ENCODE peak calls at places on chromosome 1, in six cellular contexts. K is K562, U is HepG2, B is SK-N-SH, H is GM12878, E is H1. X is an unnamed sample.

GRCh38 chr1:201376464-201377374 is 761 bp downstream of the TNNT2 start:
- DNase-seq in B (peak; percentile 58), H (no peak), K (peak; percentile 67), E (peak; percentile 86), U (peak; percentile 39), X (peak; percentile 59)

GRCh38 chr1:44089371-44090070 is 29.1 kb upstream of the KLF17 start:
- DNase-seq in K (peak; percentile 46), E (no peak), U (peak; percentile 13), H (no peak), B (no peak), X (no peak)

GRCh38 chr1:209926045-209926444 is 12.0 kb upstream of the SYT14 start:
- DNase-seq in B (peak; percentile 61), K (no peak), U (no peak), E (no peak), H (no peak), X (no peak)

GRCh38 chr1:233843523-233844204 is 60.8 kb upstream of the SLC35F3 start:
- DNase-seq in B (no peak), E (no peak), H (no peak), K (no peak), U (no peak), X (no peak)

GRCh38 chr1:85174492-85174891 is 26.3 kb downstream of the SYDE2 start:
- DNase-seq in H (no peak), K (no peak), E (no peak), U (no peak), B (no peak), X (no peak)

GRCh38 chr1:47694011-47694890 is 256.4 kb downstream of the FOXD2 start:
- DNase-seq in H (no peak), B (peak; percentile 45), E (no peak), K (no peak), U (no peak), X (no peak)

GRCh38 chr1:38129473-38129872 is 82.9 kb upstream of the POU3F1 start:
- DNase-seq in E (no peak), B (no peak), U (no peak), H (no peak), K (no peak), X (no peak)

GRCh38 chr1:172108494-172108893 is 267.2 kb downstream of the DNM3 start:
- DNase-seq in B (no peak), K (no peak), U (no peak), E (no peak), H (no peak), X (no peak)

GRCh38 chr1:111672338-111672737 is 52.7 kb downstream of the RAP1A start:
- DNase-seq in H (no peak), B (no peak), E (no peak), K (no peak), U (no peak), X (no peak)

GRCh38 chr1:165580931-165581871 is 37.4 kb downstream of the LRRC52 start:
- DNase-seq in U (no peak), H (no peak), E (no peak), K (no peak), B (no peak), X (no peak)

GRCh38 chr1:165574295-165574694 is 30.5 kb downstream of the LRRC52 start:
- DNase-seq in H (no peak), K (no peak), E (no peak), B (no peak), U (no peak), X (no peak)

GRCh38 chr1:165573787-165574186 is 30.0 kb downstream of the LRRC52 start:
- DNase-seq in B (no peak), K (no peak), E (no peak), H (no peak), U (no peak), X (no peak)

GRCh38 chr1:165575700-165576099 is 31.9 kb downstream of the LRRC52 start:
- DNase-seq in B (no peak), E (no peak), U (no peak), H (no peak), K (no peak), X (no peak)

DNA sequence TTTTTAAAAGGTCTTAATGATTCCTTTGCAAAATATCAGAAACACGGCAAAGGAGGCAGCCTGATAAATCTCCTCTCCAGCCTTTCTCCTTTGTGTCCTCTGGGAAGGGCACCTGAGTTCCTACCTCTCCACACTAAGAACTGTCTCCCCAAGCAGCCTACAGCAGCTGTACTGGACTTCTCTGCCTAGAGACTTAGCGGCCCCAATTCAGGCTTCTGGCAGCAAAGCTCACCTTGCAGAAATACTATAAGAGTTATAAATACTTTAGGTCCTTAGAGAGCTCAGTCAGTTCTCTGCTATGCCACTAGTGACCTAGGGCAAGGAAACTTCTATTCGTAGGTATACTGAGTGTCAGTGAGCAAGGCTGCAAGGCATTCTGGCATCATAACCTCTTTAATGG is 33.9 kb downstream of the LRRC52 start:
- DNase-seq in H (no peak), K (no peak), B (no peak), E (no peak), U (no peak), X (no peak)
- H3K27me3 ChIP-seq in H (peaks cover under 1% of the 10 kb centered on the region), K (peaks cover 11% of the 10 kb centered on the region), B (no peaks in the 10 kb centered on the region), E (no peaks in the 10 kb centered on the region), U (no peaks in the 10 kb centered on the region), X (peaks cover 43% of the 10 kb centered on the region)

GRCh38 chr1:200223613-200224012 is 186.2 kb downstream of the ZNF281 start:
- DNase-seq in B (no peak), H (no peak), U (no peak), K (no peak), E (no peak), X (no peak)

GRCh38 chr1:200226268-200226968 is 183.4 kb downstream of the ZNF281 start:
- DNase-seq in B (no peak), K (peak; percentile 81), E (peak; percentile 33), U (no peak), H (no peak), X (no peak)

GRCh38 chr1:200224315-200224714 is 185.5 kb downstream of the ZNF281 start:
- DNase-seq in H (no peak), K (no peak), U (no peak), E (no peak), B (no peak), X (no peak)

GRCh38 chr1:200221614-200222282 is 188.1 kb downstream of the ZNF281 start:
- DNase-seq in U (no peak), K (no peak), E (no peak), B (no peak), H (no peak), X (no peak)

GRCh38 chr1:200223207-200223606 is 186.6 kb downstream of the ZNF281 start:
- DNase-seq in E (no peak), K (no peak), B (no peak), H (no peak), U (no peak), X (no peak)
- TF ChIP-seq MAX in E (no peak), K (no peak), B (no peak), H (no peak), U (no peak), X (no peak)

GRCh38 chr1:117638759-117639158 is 32.9 kb downstream of the TENT5C start:
- DNase-seq in B (no peak), K (peak; percentile 43), H (no peak), E (no peak), U (no peak), X (no peak)
- TF ChIP-seq YY1 in B (no peak), K (no peak), H (no peak), E (no peak), U (no peak), X (no peak)

DNA sequence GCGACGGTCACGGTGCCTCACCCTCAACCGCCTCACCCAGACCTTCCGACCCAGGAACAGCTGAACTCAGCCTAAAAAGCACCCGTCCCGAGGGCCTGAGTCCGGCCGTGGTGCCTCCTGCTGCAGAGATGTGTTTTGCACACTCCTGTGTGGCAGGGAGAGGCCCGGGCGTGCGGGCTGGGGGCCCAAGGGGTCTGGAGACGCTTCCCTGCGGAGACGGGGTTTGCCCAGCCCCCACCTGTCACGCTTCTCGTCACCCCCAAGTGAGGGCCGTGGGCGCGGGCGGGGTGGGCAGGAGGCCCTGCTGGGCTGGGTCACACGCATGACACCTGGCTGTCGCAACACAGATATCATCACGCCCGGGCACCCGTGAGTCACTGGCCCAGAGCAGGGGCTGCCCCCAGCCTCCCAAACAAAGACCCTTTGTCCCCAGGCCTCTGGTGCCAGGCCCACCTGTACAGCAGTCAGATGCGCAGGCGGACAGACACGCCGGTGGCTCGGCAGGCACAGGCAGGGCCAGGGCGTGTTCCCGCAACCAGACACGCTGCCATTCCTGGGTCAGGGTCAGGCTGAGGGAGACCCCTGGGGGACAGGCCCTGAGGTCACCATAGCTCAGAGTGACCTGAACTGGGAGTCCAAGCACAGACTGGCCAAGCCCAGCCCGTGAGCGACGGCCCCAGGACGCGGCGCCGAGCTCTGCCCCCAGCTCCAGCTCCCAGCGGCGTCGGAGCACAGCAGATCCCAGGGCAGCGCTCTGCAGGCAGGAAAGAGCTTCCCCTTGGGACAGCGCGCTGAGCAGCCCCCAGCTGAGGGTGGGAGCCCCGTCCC is 6.1 kb downstream of the B3GALT6 start:
- DNase-seq in E (no peak), H (no peak), U (peak; percentile 84), K (no peak), B (no peak), X (peak; percentile 38)
- H3K27me3 ChIP-seq in E (no peaks in the 10 kb centered on the region), H (no peaks in the 10 kb centered on the region), U (no peaks in the 10 kb centered on the region), K (no peaks in the 10 kb centered on the region), B (no peaks in the 10 kb centered on the region), X (no peaks in the 10 kb centered on the region)

DNA sequence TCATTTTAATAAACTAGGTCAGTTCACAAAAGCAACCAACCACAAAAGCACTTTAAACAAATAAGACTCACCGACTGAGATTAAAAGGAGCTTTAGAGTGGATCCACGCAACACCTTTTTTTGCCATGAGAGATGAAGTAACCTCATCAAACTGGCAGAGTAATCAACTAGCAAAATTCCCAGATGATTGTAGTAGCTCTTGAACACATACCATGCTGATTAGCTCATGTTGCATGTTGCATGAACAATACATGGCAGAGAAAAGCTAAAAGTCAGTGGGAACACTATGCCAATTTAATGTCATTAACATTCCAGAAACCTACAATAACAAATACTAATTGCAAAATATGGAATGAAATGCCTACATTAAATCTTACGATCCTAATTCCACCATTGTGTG is 4.1 kb downstream of the WARS2 start:
- DNase-seq in K (no peak), U (no peak), H (no peak), B (no peak), E (no peak), X (no peak)
- TF ChIP-seq MAX in K (no peak), U (no peak), H (no peak), B (no peak), E (no peak), X (no peak)

GRCh38 chr1:27513958-27514357 is 24.0 kb upstream of the WASF2 start:
- DNase-seq in H (no peak), K (no peak), B (no peak), E (no peak), U (no peak), X (no peak)

GRCh38 chr1:27517305-27517704 is 27.3 kb upstream of the WASF2 start:
- DNase-seq in H (no peak), U (no peak), B (no peak), K (no peak), E (no peak), X (no peak)

GRCh38 chr1:27517907-27518718 is 28.1 kb upstream of the WASF2 start:
- DNase-seq in E (no peak), U (no peak), B (no peak), H (no peak), K (peak; percentile 78), X (no peak)

GRCh38 chr1:27513521-27513920 is 23.6 kb upstream of the WASF2 start:
- DNase-seq in K (peak; percentile 74), E (no peak), B (no peak), H (no peak), U (no peak), X (no peak)

GRCh38 chr1:27515626-27516025 is 25.7 kb upstream of the WASF2 start:
- DNase-seq in E (no peak), H (no peak), K (no peak), B (no peak), U (no peak), X (no peak)
- TF ChIP-seq YY1 in E (no peak), H (no peak), K (no peak), B (no peak), U (no peak), X (no peak)